ENCODE peak calls at places on chromosomes 4 and X, in six cellular contexts. J, W, Y, B, Q and T are unnamed samples. For H3K27me3, the result is how much of the 10 kb centered on the place peaks cover.

GRCh38 chrX:113950081-113950678 is 633.7 kb upstream of the HTR2C start:
- DNase-seq in Q (no peak), J (no peak), Y (no peak), W (no peak), B (no peak), T (no peak)

GRCh38 chr4:187782425-187782824 is 213.1 kb upstream of the ZFP42 start:
- DNase-seq in B (no peak), Q (no peak), W (no peak), Y (no peak), J (no peak), T (no peak)

GRCh38 chrX:153845842-153846241 is 15.5 kb upstream of the PDZD4 start:
- DNase-seq in Q (no peak), Y (no peak), W (no peak), J (no peak), B (no peak), T (no peak)

GRCh38 chr4:2560167-2560566 is 23.7 kb downstream of the FAM193A start:
- DNase-seq in Y (no peak), J (no peak), B (no peak), Q (no peak), W (no peak), T (peak)

GRCh38 chr4:158724647-158725046 is 1.5 kb upstream of the PPID start:
- DNase-seq in J (no peak), W (no peak), Y (no peak), B (no peak), Q (no peak), T (no peak)

GRCh38 chr4:76570141-76570989 is 135.3 kb downstream of the SHROOM3 start:
- DNase-seq in Q (no peak), Y (no peak), J (no peak), B (no peak), W (no peak), T (no peak)

GRCh38 chr4:130125468-130125867 is 1029.5 kb downstream of the C4orf33 start:
- DNase-seq in W (no peak), B (no peak), J (no peak), Q (no peak), Y (no peak), T (no peak)

GRCh38 chrX:6448003-6448402 is 86.9 kb downstream of the VCX3A start:
- DNase-seq in J (no peak), B (no peak), W (no peak), Y (no peak), Q (no peak), T (no peak)

GRCh38 chr4:153518637-153519384 is 52.7 kb downstream of the TMEM131L start:
- DNase-seq in B (no peak), W (no peak), Q (no peak), J (no peak), Y (no peak), T (no peak)

GRCh38 chr4:2793578-2793919 is 664 bp downstream of the SH3BP2 start:
- DNase-seq in B (no peak), J (no peak), Q (peak), Y (peak), W (peak), T (peak)

GRCh38 chr4:153523171-153523757 is 57.1 kb downstream of the TMEM131L start:
- DNase-seq in W (no peak), Y (no peak), J (no peak), Q (no peak), B (no peak), T (no peak)

GRCh38 chrX:133414399-133415275 is 652 bp downstream of the GPC4 start:
- DNase-seq in Y (peak), Q (peak), W (peak), B (no peak), J (no peak), T (no peak)
- H3K27ac ChIP-seq in Y (peak), Q (peak), W (peak), B (no peak), J (no peak), T (peak)

GRCh38 chrX:137549073-137549472 is 16.9 kb upstream of the ZIC3 start:
- DNase-seq in W (no peak), B (no peak), Y (no peak), J (no peak), Q (no peak), T (no peak)
- H3K27me3 ChIP-seq in W (under half), B (half or more), Y (half or more), J (under half), Q (under half), T (under half)

GRCh38 chr4:99563310-99564186 is at the start of gene TRMT10A:
- DNase-seq in W (peak), B (peak), J (peak), Y (peak), Q (peak), T (peak)

DNA sequence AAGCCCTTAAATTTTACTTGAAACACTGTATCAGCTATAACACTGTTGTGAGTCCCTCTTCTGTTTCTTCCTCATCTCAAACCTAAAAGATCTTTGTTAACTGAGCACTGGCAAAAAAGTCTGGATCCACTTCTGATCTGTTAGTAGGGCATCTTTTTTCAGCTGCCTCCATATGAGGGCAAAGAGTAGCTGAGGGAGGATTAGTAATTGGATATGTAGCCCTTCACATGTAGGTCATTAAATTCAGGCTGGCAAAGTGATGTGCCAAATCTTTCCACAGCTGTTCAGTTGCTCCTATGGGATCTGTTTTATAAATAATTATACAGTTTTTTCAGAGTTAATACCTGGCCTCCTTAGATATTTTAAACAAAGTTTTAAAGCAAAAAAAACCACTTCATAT is 1.1 kb upstream of the TRMT10A start:
- DNase-seq in Y (no peak), W (no peak), J (no peak), Q (no peak), B (peak), T (no peak)
- H3K27ac ChIP-seq in Y (peak), W (no peak), J (no peak), Q (no peak), B (no peak), T (no peak)

GRCh38 chrX:127306262-127306661 is 486.7 kb downstream of the PRR32 start:
- DNase-seq in B (no peak), Y (no peak), W (no peak), Q (no peak), J (no peak), T (no peak)

GRCh38 chrX:127300511-127300910 is 481.0 kb downstream of the PRR32 start:
- DNase-seq in W (no peak), J (no peak), B (no peak), Y (no peak), Q (no peak), T (no peak)

GRCh38 chrX:127305013-127305412 is 485.5 kb downstream of the PRR32 start:
- DNase-seq in J (no peak), Y (no peak), W (no peak), B (no peak), Q (no peak), T (no peak)

DNA sequence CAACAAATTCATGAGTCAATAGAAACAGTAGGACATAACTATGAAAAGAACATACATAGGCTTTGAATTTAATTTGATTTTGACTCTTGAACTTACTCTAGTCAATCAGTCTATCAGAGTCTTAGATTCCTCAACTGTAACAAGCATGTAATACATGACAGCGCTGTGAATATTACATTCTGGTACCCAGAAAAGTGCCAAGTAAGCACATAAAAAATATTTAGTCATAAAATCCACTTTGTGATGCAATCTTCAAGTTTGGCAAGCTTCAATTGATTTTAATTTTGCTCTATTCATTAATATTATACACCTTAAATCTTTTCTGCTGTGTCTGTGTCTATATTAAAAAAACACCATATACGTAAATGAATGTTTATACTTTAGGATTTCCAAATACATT is 483.3 kb downstream of the PRR32 start:
- DNase-seq in Y (no peak), J (no peak), Q (no peak), B (no peak), W (no peak), T (no peak)
- H3K27me3 ChIP-seq in Y (under half), J (under half), Q (under half), B (under half), W (under half), T (under half)

DNA sequence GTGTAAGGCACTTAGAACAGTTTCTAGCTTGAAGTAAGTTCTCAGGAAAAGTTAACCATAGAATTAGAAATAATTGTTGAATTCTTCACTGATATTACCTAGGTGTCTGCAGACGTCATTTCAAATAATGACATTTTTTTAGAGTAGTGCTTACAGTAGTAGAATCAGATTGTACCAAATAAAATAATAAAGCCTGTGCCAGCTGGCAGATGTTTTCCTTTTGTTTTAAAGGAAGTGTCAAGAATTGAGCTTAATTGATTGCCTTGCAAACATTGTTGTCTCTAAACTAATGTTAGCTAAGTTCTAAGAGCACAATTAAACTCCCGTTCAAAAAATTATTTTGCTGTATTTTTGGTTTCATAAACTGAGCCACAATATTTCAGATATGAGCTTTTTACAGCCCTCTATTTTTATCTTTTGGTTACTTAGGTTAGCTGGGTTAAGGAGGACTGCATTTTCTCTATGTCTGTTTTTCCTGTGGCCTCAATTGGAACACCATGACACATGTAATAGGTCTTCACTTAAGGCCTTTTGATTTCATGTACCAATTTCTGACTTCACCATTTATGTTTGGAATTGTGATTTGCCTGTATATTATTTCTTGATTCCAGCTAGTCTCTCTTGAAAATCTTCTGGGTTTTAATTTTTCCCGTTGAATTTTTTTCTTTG is 64.2 kb downstream of the DCUN1D4 start:
- DNase-seq in Q (no peak), Y (no peak), B (no peak), J (no peak), W (no peak), T (no peak)
- H3K27ac ChIP-seq in Q (no peak), Y (peak), B (no peak), J (no peak), W (no peak), T (no peak)

GRCh38 chrX:129934952-129935351 is 29.0 kb downstream of the UTP14A start:
- DNase-seq in W (no peak), B (no peak), J (no peak), Y (no peak), Q (no peak), T (no peak)
- H3K27me3 ChIP-seq in W (under half), B (under half), J (under half), Y (under half), Q (under half), T (under half)